ENCODE peak calls at places on chromosomes 4 and X, in nine cellular contexts. N, I, B, D, Q, G, Z, M and W are unnamed samples.

GRCh38 chr4:121728798-121729226 is 32.0 kb upstream of the ANXA5 start:
- DNase-seq in B (no peak), Z (no peak), G (peak; percentile 20), N (no peak), D (no peak), M (no peak), Q (no peak), I (no peak), W (no peak)

GRCh38 chr4:111871802-111872201 is 273.5 kb upstream of the FAM241A start:
- DNase-seq in Z (no peak), B (no peak), Q (no peak), N (no peak), D (no peak), M (no peak), I (no peak), G (no peak), W (no peak)

GRCh38 chrX:73903941-73904340 is 340.9 kb downstream of the CHIC1 start:
- DNase-seq in M (no peak), Q (no peak), Z (no peak), G (no peak), I (no peak), B (no peak), N (no peak), D (no peak), W (no peak)

GRCh38 chr4:111806331-111806730 is 338.9 kb upstream of the FAM241A start:
- DNase-seq in M (peak; percentile 55), Q (no peak), I (no peak), B (no peak), D (no peak), G (peak; percentile 26), N (peak; percentile 64), Z (no peak), W (no peak)

GRCh38 chr4:148089624-148090023 is 352.6 kb downstream of the NR3C2 start:
- DNase-seq in D (no peak), G (no peak), M (no peak), B (no peak), Q (no peak), I (no peak), N (no peak), Z (no peak), W (no peak)

GRCh38 chrX:129678176-129678880 is 23.6 kb upstream of the APLN start:
- DNase-seq in I (peak; percentile 45), M (peak; percentile 49), D (no peak), N (no peak), Z (peak; percentile 52), Q (peak; percentile 49), G (peak; percentile 58), B (peak; percentile 53), W (peak; percentile 72)

GRCh38 chrX:154357205-154357604 is 17.2 kb downstream of the FLNA start:
- DNase-seq in Z (no peak), B (no peak), Q (no peak), D (no peak), I (no peak), M (no peak), G (no peak), N (no peak), W (no peak)

GRCh38 chrX:617401-617800 is 13.2 kb upstream of the SHOX start:
- DNase-seq in Q (no peak), M (no peak), D (peak; percentile 8), I (no peak), B (no peak), Z (no peak), G (no peak), N (no peak), W (no peak)

GRCh38 chr4:17018013-17018412 is 119.6 kb upstream of the LDB2 start:
- DNase-seq in M (no peak), Q (no peak), Z (no peak), N (no peak), D (no peak), G (no peak), I (no peak), B (no peak), W (no peak)

GRCh38 chr4:11518754-11519153 is 90.1 kb upstream of the HS3ST1 start:
- DNase-seq in Q (no peak), Z (no peak), N (no peak), G (no peak), D (no peak), I (no peak), M (no peak), B (no peak), W (no peak)

GRCh38 chr4:175639346-175639745 is 172.7 kb downstream of the GPM6A start:
- DNase-seq in Q (no peak), B (no peak), Z (no peak), M (no peak), N (no peak), D (no peak), I (no peak), G (no peak), W (no peak)

GRCh38 chr4:172809319-172809718 is 359.3 kb upstream of the GALNT7 start:
- DNase-seq in Z (no peak), Q (no peak), N (peak; percentile 89), B (no peak), G (no peak), D (no peak), M (peak; percentile 58), I (no peak), W (no peak)

GRCh38 chr4:154036856-154037255 is 248.0 kb upstream of the SFRP2 start:
- DNase-seq in G (no peak), Q (no peak), M (no peak), N (no peak), B (no peak), Z (no peak), D (no peak), I (no peak), W (no peak)

GRCh38 chr4:53929955-53930798 is 134.2 kb downstream of the CHIC2 start:
- DNase-seq in B (peak; percentile 82), D (peak; percentile 63), Q (peak; percentile 54), N (peak; percentile 69), G (peak; percentile 72), I (peak; percentile 66), Z (peak; percentile 49), M (peak; percentile 72), W (peak; percentile 57)

GRCh38 chr4:13953083-13953482 is 325.6 kb upstream of the BOD1L1 start:
- DNase-seq in N (no peak), M (peak; percentile 56), Z (no peak), B (no peak), G (no peak), Q (no peak), I (no peak), D (no peak), W (no peak)

GRCh38 chr4:120517966-120518365 is 404.6 kb downstream of the PRDM5 start:
- DNase-seq in B (no peak), I (no peak), Z (no peak), N (no peak), Q (no peak), G (peak; percentile 64), M (no peak), D (no peak), W (no peak)